ENCODE peak calls at places on chromosomes 2 and 18, in four cellular contexts. One of them, this sample, is unnamed.

GRCh38 chr18:76564117-76564516 is 69.1 kb upstream of the ZNF516 start:
- DNase-seq in B cell: no peak
- DNase-seq in HTR-8/SVneo: peak; percentile 25
- DNase-seq in tibial artery: no peak
- DNase-seq in this sample: no peak

GRCh38 chr18:7755753-7756475 is 188.8 kb downstream of the PTPRM start:
- DNase-seq in B cell: no peak
- DNase-seq in HTR-8/SVneo: no peak
- DNase-seq in tibial artery: no peak
- DNase-seq in this sample: no peak

GRCh38 chr2:232292395-232293154 is 86.0 kb upstream of the ALPP start:
- DNase-seq in B cell: peak; percentile 45
- DNase-seq in HTR-8/SVneo: peak; percentile 59
- DNase-seq in tibial artery: no peak
- DNase-seq in this sample: peak; percentile 36

GRCh38 chr18:56445422-56445821 is 193.0 kb downstream of the TXNL1 start:
- DNase-seq in B cell: no peak
- DNase-seq in HTR-8/SVneo: no peak
- DNase-seq in tibial artery: no peak
- DNase-seq in this sample: no peak

GRCh38 chr2:223725494-223725893 is 111.9 kb downstream of the AP1S3 start:
- DNase-seq in B cell: no peak
- DNase-seq in HTR-8/SVneo: peak; percentile 88
- DNase-seq in tibial artery: peak; percentile 90
- DNase-seq in this sample: peak; percentile 53

GRCh38 chr2:127769587-127769986 is 41.4 kb downstream of the WDR33 start:
- DNase-seq in B cell: no peak
- DNase-seq in HTR-8/SVneo: no peak
- DNase-seq in tibial artery: no peak
- DNase-seq in this sample: no peak

GRCh38 chr18:33097126-33097525 is 324.3 kb upstream of the KLHL14 start:
- DNase-seq in B cell: no peak
- DNase-seq in HTR-8/SVneo: no peak
- DNase-seq in tibial artery: no peak
- DNase-seq in this sample: no peak

GRCh38 chr2:221468288-221468687 is 103.8 kb downstream of the EPHA4 start:
- DNase-seq in B cell: no peak
- DNase-seq in HTR-8/SVneo: no peak
- DNase-seq in tibial artery: no peak
- DNase-seq in this sample: no peak

GRCh38 chr2:203870481-203870880 is 2.9 kb downstream of the CTLA4 start:
- DNase-seq in B cell: no peak
- DNase-seq in HTR-8/SVneo: no peak
- DNase-seq in tibial artery: no peak
- DNase-seq in this sample: no peak

GRCh38 chr2:74549685-74549971 is 4.1 kb downstream of the LOXL3 start:
- DNase-seq in B cell: no peak
- DNase-seq in HTR-8/SVneo: no peak
- DNase-seq in tibial artery: no peak
- DNase-seq in this sample: no peak

GRCh38 chr2:158457092-158457825 is 507 bp downstream of the PKP4 start:
- DNase-seq in B cell: no peak
- DNase-seq in HTR-8/SVneo: peak; percentile 31
- DNase-seq in tibial artery: peak; percentile 73
- DNase-seq in this sample: peak; percentile 71

GRCh38 chr2:216856666-216857065 is 3.2 kb downstream of the TNP1 start:
- DNase-seq in B cell: no peak
- DNase-seq in HTR-8/SVneo: no peak
- DNase-seq in tibial artery: no peak
- DNase-seq in this sample: no peak

GRCh38 chr2:44131177-44131576 is 37.5 kb upstream of the PPM1B start:
- DNase-seq in B cell: no peak
- DNase-seq in HTR-8/SVneo: no peak
- DNase-seq in tibial artery: no peak
- DNase-seq in this sample: no peak

GRCh38 chr2:47907097-47907781 is 941 bp upstream of the FBXO11 start:
- DNase-seq in B cell: no peak
- DNase-seq in HTR-8/SVneo: no peak
- DNase-seq in tibial artery: no peak
- DNase-seq in this sample: no peak

GRCh38 chr2:88549616-88550292 is 77.5 kb downstream of the EIF2AK3 start:
- DNase-seq in B cell: no peak
- DNase-seq in HTR-8/SVneo: no peak
- DNase-seq in tibial artery: no peak
- DNase-seq in this sample: no peak

GRCh38 chr2:29193681-29194080 is 78.5 kb downstream of the CLIP4 start:
- DNase-seq in B cell: no peak
- DNase-seq in HTR-8/SVneo: no peak
- DNase-seq in tibial artery: no peak
- DNase-seq in this sample: no peak

GRCh38 chr2:233799087-233799665 is 21.0 kb downstream of the MROH2A start:
- DNase-seq in B cell: no peak
- DNase-seq in HTR-8/SVneo: no peak
- DNase-seq in tibial artery: peak; percentile 31
- DNase-seq in this sample: no peak

GRCh38 chr2:203535784-203536590 is 886 bp upstream of the RAPH1 start:
- DNase-seq in B cell: no peak
- DNase-seq in HTR-8/SVneo: no peak
- DNase-seq in tibial artery: no peak
- DNase-seq in this sample: no peak

GRCh38 chr18:22840606-22841144 is 92.5 kb upstream of the RBBP8 start:
- DNase-seq in B cell: no peak
- DNase-seq in HTR-8/SVneo: no peak
- DNase-seq in tibial artery: no peak
- DNase-seq in this sample: no peak

GRCh38 chr2:240877460-240878340 is 9.1 kb downstream of the AGXT start:
- DNase-seq in B cell: no peak
- DNase-seq in HTR-8/SVneo: no peak
- DNase-seq in tibial artery: no peak
- DNase-seq in this sample: no peak

GRCh38 chr18:76937597-76937996 is 115.2 kb downstream of the ZNF236 start:
- DNase-seq in B cell: no peak
- DNase-seq in HTR-8/SVneo: no peak
- DNase-seq in tibial artery: no peak
- DNase-seq in this sample: no peak

GRCh38 chr2:98818164-98818563 is 87.2 kb upstream of the MGAT4A start:
- DNase-seq in B cell: no peak
- DNase-seq in HTR-8/SVneo: no peak
- DNase-seq in tibial artery: no peak
- DNase-seq in this sample: no peak

GRCh38 chr18:867257-867656 is 37.4 kb upstream of the ADCYAP1 start:
- DNase-seq in B cell: no peak
- DNase-seq in HTR-8/SVneo: no peak
- DNase-seq in tibial artery: no peak
- DNase-seq in this sample: no peak

GRCh38 chr2:6352906-6353515 is 512.7 kb downstream of the CMPK2 start:
- DNase-seq in B cell: no peak
- DNase-seq in HTR-8/SVneo: no peak
- DNase-seq in tibial artery: no peak
- DNase-seq in this sample: peak; percentile 22

GRCh38 chr2:239789711-239790110 is 235.4 kb downstream of the NDUFA10 start:
- DNase-seq in B cell: no peak
- DNase-seq in HTR-8/SVneo: no peak
- DNase-seq in tibial artery: peak; percentile 41
- DNase-seq in this sample: no peak

GRCh38 chr18:74665346-74665745 is 67.7 kb downstream of the ZNF407 start:
- DNase-seq in B cell: no peak
- DNase-seq in HTR-8/SVneo: no peak
- DNase-seq in tibial artery: no peak
- DNase-seq in this sample: no peak

GRCh38 chr2:29797916-29798315 is 123.5 kb downstream of the ALK start:
- DNase-seq in B cell: no peak
- DNase-seq in HTR-8/SVneo: no peak
- DNase-seq in tibial artery: no peak
- DNase-seq in this sample: no peak

GRCh38 chr2:206863196-206863595 is 76.1 kb upstream of the CPO start:
- DNase-seq in B cell: no peak
- DNase-seq in HTR-8/SVneo: no peak
- DNase-seq in tibial artery: no peak
- DNase-seq in this sample: no peak

GRCh38 chr2:74226648-74227213 is 28.3 kb downstream of the MTHFD2 start:
- DNase-seq in B cell: no peak
- DNase-seq in HTR-8/SVneo: no peak
- DNase-seq in tibial artery: peak; percentile 75
- DNase-seq in this sample: peak; percentile 57

GRCh38 chr2:177554365-177554764 is 161.8 kb downstream of the AGPS start:
- DNase-seq in B cell: no peak
- DNase-seq in HTR-8/SVneo: no peak
- DNase-seq in tibial artery: no peak
- DNase-seq in this sample: no peak

GRCh38 chr2:46079996-46080560 is 217.1 kb upstream of the EPAS1 start:
- DNase-seq in B cell: no peak
- DNase-seq in HTR-8/SVneo: no peak
- DNase-seq in tibial artery: no peak
- DNase-seq in this sample: no peak

GRCh38 chr18:42401131-42401673 is 446.2 kb downstream of the PIK3C3 start:
- DNase-seq in B cell: no peak
- DNase-seq in HTR-8/SVneo: no peak
- DNase-seq in tibial artery: no peak
- DNase-seq in this sample: no peak

GRCh38 chr2:237689569-237690131 is 62.3 kb downstream of the LRRFIP1 start:
- DNase-seq in B cell: peak; percentile 39
- DNase-seq in HTR-8/SVneo: no peak
- DNase-seq in tibial artery: no peak
- DNase-seq in this sample: no peak

GRCh38 chr2:213316001-213316735 is 31.9 kb downstream of the SPAG16 start:
- DNase-seq in B cell: no peak
- DNase-seq in HTR-8/SVneo: no peak
- DNase-seq in tibial artery: no peak
- DNase-seq in this sample: no peak

GRCh38 chr18:21257383-21257782 is 15.4 kb downstream of the GREB1L start:
- DNase-seq in B cell: no peak
- DNase-seq in HTR-8/SVneo: peak; percentile 65
- DNase-seq in tibial artery: no peak
- DNase-seq in this sample: no peak

GRCh38 chr2:54289942-54290702 is 34.1 kb upstream of the TSPYL6 start:
- DNase-seq in B cell: no peak
- DNase-seq in HTR-8/SVneo: no peak
- DNase-seq in tibial artery: no peak
- DNase-seq in this sample: no peak

GRCh38 chr2:201854221-201854801 is 48.0 kb downstream of the CDK15 start:
- DNase-seq in B cell: no peak
- DNase-seq in HTR-8/SVneo: peak; percentile 80
- DNase-seq in tibial artery: no peak
- DNase-seq in this sample: no peak